ENCODE peak calls at places on chromosomes 5 and 9, in nine cellular contexts. Q is effector memory CD4-positive, alpha-beta T cell; N is psoas muscle; K is CD8-positive, alpha-beta memory T cell; Z is WERI-Rb-1; X is colonic mucosa; P is H1; Y is SJCRH30; A is astrocyte. B is an unnamed sample.

GRCh38 chr5:157273131-157273556 is 7.2 kb downstream of the CYFIP2 start:
- DNase-seq in X (no peak), P (no peak), K (no peak), Z (no peak), A (no peak), N (no peak), Q (no peak), Y (no peak), B (no peak)

GRCh38 chr9:89881431-89881830 is 276.6 kb downstream of the GADD45G start:
- DNase-seq in Q (no peak), K (no peak), X (no peak), Y (no peak), P (no peak), A (no peak), Z (no peak), N (no peak), B (no peak)

GRCh38 chr5:167918492-167919267 is 372.8 kb upstream of the WWC1 start:
- DNase-seq in X (no peak), Y (no peak), P (no peak), Z (no peak), N (no peak), Q (no peak), K (no peak), A (no peak), B (no peak)

GRCh38 chr5:93574041-93574938 is 6.7 kb downstream of the NR2F1-AS1 start:
- DNase-seq in N (no peak), P (no peak), Y (no peak), Z (no peak), X (no peak), A (no peak), Q (no peak), K (no peak), B (no peak)

GRCh38 chr5:159099049-159099760 is 511 bp downstream of the EBF1 start:
- DNase-seq in P (peak; percentile 60), Z (peak; percentile 55), N (peak; percentile 51), X (peak; percentile 27), Y (peak; percentile 74), Q (no peak), K (peak; percentile 24), A (peak; percentile 57), B (no peak)

GRCh38 chr5:399296-400281 is 43.4 kb upstream of the EXOC3 start:
- DNase-seq in K (no peak), Z (peak; percentile 40), Q (no peak), P (peak; percentile 82), N (peak; percentile 89), A (peak; percentile 89), X (peak; percentile 45), Y (peak; percentile 76), B (peak; percentile 29)

GRCh38 chr9:114745108-114745848 is 60.6 kb downstream of the TNFSF15 start:
- DNase-seq in Q (no peak), K (no peak), N (no peak), P (no peak), Y (no peak), A (peak; percentile 62), X (no peak), Z (no peak), B (no peak)

GRCh38 chr5:96997265-96997859 is 61.5 kb downstream of the LNPEP start:
- DNase-seq in P (no peak), Q (no peak), N (no peak), Z (peak; percentile 24), Y (peak; percentile 63), X (no peak), A (peak; percentile 38), K (no peak), B (peak; percentile 12)

GRCh38 chr5:96893342-96893741 is 17.0 kb downstream of the ERAP2 start:
- DNase-seq in A (peak; percentile 88), K (no peak), Z (no peak), N (no peak), X (no peak), Q (no peak), P (no peak), Y (peak; percentile 58), B (no peak)

GRCh38 chr5:538801-539468 is 14.7 kb upstream of the SLC9A3 start:
- DNase-seq in K (no peak), N (peak; percentile 35), Q (no peak), Z (no peak), P (no peak), Y (no peak), A (no peak), X (no peak), B (no peak)

GRCh38 chr5:142613231-142613630 is 72.7 kb downstream of the FGF1 start:
- DNase-seq in Z (no peak), Y (no peak), Q (no peak), A (peak; percentile 61), P (no peak), N (no peak), X (no peak), K (no peak), B (no peak)

GRCh38 chr5:115551415-115551814 is 6.8 kb upstream of the FEM1C start:
- DNase-seq in N (no peak), P (no peak), A (no peak), K (no peak), X (peak; percentile 49), Q (no peak), Y (no peak), Z (no peak), B (no peak)

GRCh38 chr9:99172129-99173091 is 49.3 kb downstream of the ALG2 start:
- DNase-seq in Q (no peak), Y (no peak), Z (peak; percentile 95), X (no peak), A (no peak), N (no peak), K (no peak), P (no peak), B (no peak)

GRCh38 chr9:92763721-92764380 is 782 bp downstream of the BICD2 start:
- DNase-seq in N (peak; percentile 68), Q (no peak), Z (peak; percentile 35), A (no peak), Y (peak; percentile 57), P (peak; percentile 65), X (no peak), K (peak; percentile 40), B (no peak)

GRCh38 chr9:122158202-122158601 is 1.4 kb downstream of the NDUFA8 start:
- DNase-seq in Q (no peak), Z (peak; percentile 56), Y (peak; percentile 65), K (no peak), P (no peak), N (no peak), A (peak; percentile 31), X (peak; percentile 21), B (no peak)

GRCh38 chr5:134958755-134959154 is 9.0 kb upstream of the CATSPER3 start:
- DNase-seq in A (no peak), X (no peak), Q (no peak), N (no peak), P (no peak), K (no peak), Y (no peak), Z (peak; percentile 25), B (no peak)
- H3K27ac ChIP-seq in A (no peak overlapping the region), X (no peak overlapping the region), Q (no peak overlapping the region), N (no peak overlapping the region), P (no peak overlapping the region), K (no peak overlapping the region), Y (no peak overlapping the region), Z (peak overlapping the region; percentile 25), B (no peak overlapping the region)

DNA sequence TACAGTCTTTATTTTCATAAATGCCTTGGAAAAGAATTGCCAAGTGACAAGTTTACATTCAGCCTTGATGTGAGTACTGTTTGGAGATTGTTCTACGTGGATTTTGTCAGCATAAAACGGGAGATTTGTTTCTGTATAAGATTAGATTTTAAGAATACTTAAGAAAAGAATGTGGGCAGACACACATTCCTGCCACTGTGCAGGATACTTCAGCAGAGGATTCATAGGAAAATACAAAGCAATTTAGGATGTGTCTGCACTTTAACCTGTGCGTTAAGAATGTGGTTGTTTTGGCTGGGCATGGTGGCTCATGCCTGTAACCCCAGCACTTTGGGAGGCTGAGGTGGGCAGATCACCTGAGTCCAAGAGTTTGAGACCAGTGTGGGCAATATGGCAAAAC is 37.2 kb downstream of the GPR107 start:
- DNase-seq in A (no peak), N (no peak), Y (no peak), P (no peak), X (no peak), Q (no peak), Z (no peak), K (no peak), B (no peak)
- H3K27ac ChIP-seq in A (no peak overlapping the region), N (no peak overlapping the region), Y (no peak overlapping the region), P (no peak overlapping the region), X (no peak overlapping the region), Q (no peak overlapping the region), Z (no peak overlapping the region), K (no peak overlapping the region), B (no peak overlapping the region)

GRCh38 chr9:127534931-127535330 is 77.1 kb upstream of the STXBP1 start:
- DNase-seq in X (no peak), Z (no peak), K (no peak), N (no peak), A (no peak), Y (no peak), P (no peak), Q (no peak), B (no peak)

GRCh38 chr9:127535396-127535795 is 76.7 kb upstream of the STXBP1 start:
- DNase-seq in K (no peak), N (no peak), Q (no peak), Y (no peak), P (no peak), Z (no peak), X (no peak), A (no peak), B (no peak)

GRCh38 chr9:127537014-127537413 is 75.1 kb upstream of the STXBP1 start:
- DNase-seq in A (no peak), Y (no peak), N (no peak), Z (peak; percentile 95), X (no peak), Q (no peak), P (no peak), K (no peak), B (no peak)

GRCh38 chr9:127536499-127536898 is 75.6 kb upstream of the STXBP1 start:
- DNase-seq in X (no peak), A (no peak), Y (no peak), Z (no peak), N (no peak), Q (no peak), K (no peak), P (no peak), B (no peak)

GRCh38 chr9:127535834-127536233 is 76.2 kb upstream of the STXBP1 start:
- DNase-seq in A (no peak), Q (no peak), X (no peak), N (no peak), P (no peak), Y (no peak), K (no peak), Z (no peak), B (no peak)
- H3K27ac ChIP-seq in A (peak overlapping the region; percentile 92), Q (no peak overlapping the region), X (no peak overlapping the region), N (no peak overlapping the region), P (peak overlapping the region; percentile 17), Y (no peak overlapping the region), K (no peak overlapping the region), Z (peak overlapping the region; percentile 84), B (no peak overlapping the region)

GRCh38 chr5:134904621-134905245 is at the start of gene PCBD2:
- DNase-seq in K (peak; percentile 84), N (peak; percentile 96), P (peak; percentile 95), Q (peak; percentile 85), Y (peak; percentile 94), X (peak; percentile 93), A (peak; percentile 64), Z (peak; percentile 93), B (peak; percentile 83)

GRCh38 chr5:134905246-134905996 is 490 bp downstream of the PCBD2 start:
- DNase-seq in X (peak; percentile 62), Z (no peak), Q (peak; percentile 48), K (peak; percentile 49), A (peak; percentile 39), P (no peak), Y (peak; percentile 78), N (no peak), B (peak; percentile 72)

GRCh38 chr5:134906811-134907210 is 1.9 kb downstream of the PCBD2 start:
- DNase-seq in X (no peak), A (no peak), K (no peak), Q (no peak), N (no peak), Y (no peak), P (no peak), Z (no peak), B (no peak)

GRCh38 chr5:134902071-134902801 is 2.7 kb upstream of the PCBD2 start:
- DNase-seq in N (no peak), P (no peak), A (no peak), Q (no peak), Y (peak; percentile 19), X (no peak), K (no peak), Z (peak; percentile 34), B (no peak)
- H3K27ac ChIP-seq in N (no peak overlapping the region), P (no peak overlapping the region), A (no peak overlapping the region), Q (no peak overlapping the region), Y (no peak overlapping the region), X (no peak overlapping the region), K (no peak overlapping the region), Z (peak overlapping the region; percentile 9), B (no peak overlapping the region)

B was measured in substantia nigra.